ENCODE peak calls at places on chromosome 16, in six cellular contexts. U is GM23338, N is mammary epithelial cell, A is choroid plexus epithelial cell, D is glutamatergic neuron, V is omental fat pad. J is an unnamed sample.

GRCh38 chr16:73240928-73241327 is 193.0 kb upstream of the ZFHX3 start:
- DNase-seq in U (no peak), N (no peak), A (no peak), D (no peak), V (no peak), J (no peak)

GRCh38 chr16:11384184-11384955 is 39.1 kb downstream of the RMI2 start:
- DNase-seq in V (no peak), A (no peak), N (no peak), U (no peak), D (peak), J (no peak)

GRCh38 chr16:70576431-70577255 is 53.0 kb downstream of the SF3B3 start:
- DNase-seq in A (peak), D (no peak), N (peak), U (peak), V (no peak), J (no peak)

GRCh38 chr16:88315543-88316105 is 67.1 kb upstream of the ZNF469 start:
- DNase-seq in A (peak), V (no peak), D (peak), N (no peak), U (no peak), J (peak)

GRCh38 chr16:46900464-46901235 is 16.5 kb downstream of the GPT2 start:
- DNase-seq in N (no peak), A (no peak), V (no peak), U (no peak), D (no peak), J (no peak)

GRCh38 chr16:27649021-27649420 is 99.1 kb downstream of the KATNIP start:
- DNase-seq in A (no peak), U (no peak), V (no peak), D (no peak), N (no peak), J (no peak)

GRCh38 chr16:55475919-55476318 is 3.1 kb upstream of the MMP2 start:
- DNase-seq in V (no peak), D (no peak), A (peak), N (no peak), U (no peak), J (no peak)

GRCh38 chr16:28085376-28086171 is 22.1 kb upstream of the GSG1L start:
- DNase-seq in U (no peak), D (no peak), N (no peak), A (no peak), V (no peak), J (no peak)

GRCh38 chr16:9941245-9941644 is 241.0 kb downstream of the GRIN2A start:
- DNase-seq in U (no peak), N (no peak), D (no peak), V (no peak), A (no peak), J (no peak)

GRCh38 chr16:87948119-87948545 is 3.1 kb upstream of the BANP start:
- DNase-seq in U (no peak), D (no peak), V (no peak), N (no peak), A (no peak), J (no peak)

GRCh38 chr16:11844499-11844898 is 6.8 kb downstream of the RSL1D1 start:
- DNase-seq in U (no peak), D (no peak), V (no peak), N (no peak), A (no peak), J (no peak)

GRCh38 chr16:10870137-10870776 is 6.7 kb upstream of the CIITA start:
- DNase-seq in A (no peak), N (no peak), V (no peak), D (no peak), U (no peak), J (no peak)

GRCh38 chr16:89119161-89119621 is 25.5 kb downstream of the ACSF3 start:
- DNase-seq in N (no peak), U (no peak), D (peak), A (no peak), V (no peak), J (no peak)

GRCh38 chr16:19601083-19601976 is 45.8 kb downstream of the VPS35L start:
- DNase-seq in N (no peak), D (no peak), U (peak), V (no peak), A (peak), J (peak)

GRCh38 chr16:4668313-4668960 is 24.9 kb upstream of the NUDT16L1 start:
- DNase-seq in D (no peak), N (no peak), A (no peak), U (no peak), V (no peak), J (no peak)

GRCh38 chr16:67244387-67245188 is 2.7 kb downstream of the FHOD1 start:
- DNase-seq in D (no peak), V (peak), U (no peak), N (peak), A (peak), J (no peak)

GRCh38 chr16:17380613-17381012 is 90.1 kb downstream of the XYLT1 start:
- DNase-seq in A (no peak), U (no peak), V (no peak), D (no peak), N (no peak), J (no peak)

GRCh38 chr16:4945560-4946502 is 8.9 kb upstream of the PPL start:
- DNase-seq in N (peak), U (no peak), A (no peak), D (no peak), V (no peak), J (no peak)

GRCh38 chr16:84340305-84341040 is 27.9 kb upstream of the ATP2C2 start:
- DNase-seq in N (peak), D (no peak), A (peak), V (no peak), U (no peak), J (no peak)

GRCh38 chr16:49704586-49705155 is 151.2 kb downstream of the ZNF423 start:
- DNase-seq in D (no peak), A (peak), U (peak), N (no peak), V (no peak), J (no peak)

GRCh38 chr16:20910781-20911321 is 10.3 kb downstream of the LYRM1 start:
- DNase-seq in D (no peak), U (no peak), V (no peak), N (peak), A (peak), J (no peak)

GRCh38 chr16:3503513-3503912 is 2.7 kb downstream of the CLUAP1 start:
- DNase-seq in V (no peak), D (no peak), N (peak), U (no peak), A (no peak), J (no peak)

GRCh38 chr16:57613514-57613913 is 14.9 kb upstream of the ADGRG1 start:
- DNase-seq in A (no peak), N (no peak), V (no peak), U (no peak), D (no peak), J (no peak)

GRCh38 chr16:56352351-56353053 is 72.8 kb downstream of the AMFR start:
- DNase-seq in U (no peak), D (peak), V (no peak), A (no peak), N (no peak), J (no peak)

GRCh38 chr16:459761-460160 is 34.3 kb downstream of the RAB11FIP3 start:
- DNase-seq in V (no peak), U (no peak), A (no peak), N (no peak), D (no peak), J (no peak)

GRCh38 chr16:81713796-81714195 is 65.3 kb upstream of the PLCG2 start:
- DNase-seq in V (no peak), N (no peak), A (no peak), U (peak), D (no peak), J (no peak)

GRCh38 chr16:4225075-4225474 is 16.8 kb downstream of the SRL start:
- DNase-seq in V (no peak), U (no peak), N (no peak), A (no peak), D (no peak), J (no peak)

GRCh38 chr16:81163671-81164070 is 67.5 kb upstream of the GCSH start:
- DNase-seq in U (no peak), D (no peak), A (no peak), N (no peak), V (no peak), J (no peak)

GRCh38 chr16:48392407-48392806 is 7.2 kb upstream of the SIAH1 start:
- DNase-seq in N (no peak), D (no peak), V (no peak), A (no peak), U (no peak), J (no peak)

GRCh38 chr16:48531011-48531962 is 78.7 kb downstream of the N4BP1 start:
- DNase-seq in A (peak), N (no peak), D (peak), U (no peak), V (no peak), J (no peak)

GRCh38 chr16:68416057-68417046 is 32.0 kb downstream of the SMPD3 start:
- DNase-seq in V (no peak), N (no peak), U (no peak), D (no peak), A (no peak), J (no peak)

GRCh38 chr16:63066552-63066951 is 1030.3 kb upstream of the CDH8 start:
- DNase-seq in N (no peak), A (no peak), V (no peak), U (no peak), D (no peak), J (no peak)

GRCh38 chr16:30903596-30903995 is 7.2 kb downstream of the CTF1 start:
- DNase-seq in V (no peak), U (no peak), N (no peak), D (no peak), A (peak), J (peak)

GRCh38 chr16:30901201-30902069 is 5.0 kb downstream of the CTF1 start:
- DNase-seq in U (no peak), V (no peak), D (no peak), A (no peak), N (no peak), J (no peak)

GRCh38 chr16:30900588-30900987 is 4.2 kb downstream of the CTF1 start:
- DNase-seq in D (no peak), U (no peak), V (no peak), A (no peak), N (no peak), J (no peak)

GRCh38 chr16:30903002-30903401 is 6.6 kb downstream of the CTF1 start:
- DNase-seq in V (no peak), A (no peak), D (no peak), U (no peak), N (no peak), J (peak)

DNA sequence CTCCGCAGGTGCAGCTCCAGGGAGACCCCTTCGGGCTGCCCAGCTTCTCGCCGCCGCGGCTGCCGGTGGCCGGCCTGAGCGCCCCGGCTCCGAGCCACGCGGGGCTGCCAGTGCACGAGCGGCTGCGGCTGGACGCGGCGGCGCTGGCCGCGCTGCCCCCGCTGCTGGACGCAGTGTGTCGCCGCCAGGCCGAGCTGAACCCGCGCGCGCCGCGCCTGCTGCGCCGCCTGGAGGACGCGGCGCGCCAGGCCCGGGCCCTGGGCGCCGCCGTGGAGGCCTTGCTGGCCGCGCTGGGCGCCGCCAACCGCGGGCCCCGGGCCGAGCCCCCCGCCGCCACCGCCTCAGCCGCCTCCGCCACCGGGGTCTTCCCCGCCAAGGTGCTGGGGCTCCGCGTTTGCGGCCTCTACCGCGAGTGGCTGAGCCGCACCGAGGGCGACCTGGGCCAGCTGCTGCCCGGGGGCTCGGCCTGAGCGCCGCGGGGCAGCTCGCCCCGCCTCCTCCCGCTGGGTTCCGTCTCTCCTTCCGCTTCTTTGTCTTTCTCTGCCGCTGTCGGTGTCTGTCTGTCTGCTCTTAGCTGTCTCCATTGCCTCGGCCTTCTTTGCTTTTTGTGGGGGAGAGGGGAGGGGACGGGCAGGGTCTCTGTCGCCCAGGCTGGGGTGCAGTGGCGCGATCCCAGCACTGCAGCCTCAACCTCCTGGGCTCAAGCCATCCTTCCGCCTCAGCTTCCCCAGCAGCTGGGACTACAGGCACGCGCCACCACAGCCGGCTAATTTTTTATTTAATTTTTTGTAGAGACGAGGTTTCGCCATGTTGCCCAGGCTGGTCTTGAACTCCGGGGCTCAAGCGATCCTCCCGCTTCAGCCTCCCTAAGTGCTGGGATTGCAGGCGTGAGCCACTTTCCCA is 5.9 kb downstream of the CTF1 start:
- DNase-seq in V (no peak), A (peak), D (peak), U (peak), N (peak), J (peak)
- TF ChIP-seq CTCF in V (no peak), A (no peak), D (peak), U (no peak), N (no peak), J (no peak)

DNA sequence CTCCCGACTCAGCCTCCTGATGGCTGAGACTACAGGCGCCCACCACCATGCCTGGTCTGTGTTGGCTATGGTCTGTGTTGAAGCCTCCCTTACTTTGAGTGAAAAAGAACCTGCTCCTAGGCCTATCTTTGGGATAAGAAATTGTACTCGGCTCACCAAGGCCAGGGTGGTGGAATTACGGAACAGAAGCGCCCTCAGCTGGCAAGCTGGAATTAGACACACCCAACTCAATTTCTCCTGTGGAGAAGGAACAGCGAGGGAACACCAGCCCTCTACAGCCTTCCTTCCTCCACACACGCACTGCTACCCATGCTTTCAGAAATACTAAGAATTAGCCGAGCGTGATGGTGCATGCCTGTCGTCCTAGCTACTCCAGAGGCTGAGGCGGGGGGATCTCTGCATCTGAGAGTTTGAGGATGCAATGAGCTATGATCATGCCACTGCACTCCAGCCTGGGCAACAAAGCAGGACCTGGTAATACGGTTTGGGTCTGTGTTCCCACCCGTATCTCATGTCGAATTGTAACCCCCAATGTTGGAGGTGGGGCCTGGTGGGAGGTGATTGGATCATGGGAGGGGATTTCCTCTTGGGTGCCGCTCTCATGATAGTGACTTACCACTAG is 40.1 kb upstream of the RBBP6 start:
- DNase-seq in N (peak), D (peak), U (peak), A (peak), V (no peak), J (peak)
- TF ChIP-seq CTCF in N (peak), D (peak), U (peak), A (peak), V (no peak), J (peak)

GRCh38 chr16:2340564-2341455 is at the start of gene ABCA3:
- DNase-seq in U (peak), N (peak), V (peak), D (peak), A (peak), J (peak)

GRCh38 chr16:2339521-2340484 is 725 bp downstream of the ABCA3 start:
- DNase-seq in V (peak), U (peak), A (no peak), N (peak), D (peak), J (peak)

GRCh38 chr16:2337431-2338296 is 2.9 kb downstream of the ABCA3 start:
- DNase-seq in U (no peak), A (no peak), V (no peak), N (no peak), D (no peak), J (no peak)

GRCh38 chr16:2343211-2343610 is 2.7 kb upstream of the ABCA3 start:
- DNase-seq in U (no peak), D (no peak), N (no peak), V (no peak), A (no peak), J (no peak)

DNA sequence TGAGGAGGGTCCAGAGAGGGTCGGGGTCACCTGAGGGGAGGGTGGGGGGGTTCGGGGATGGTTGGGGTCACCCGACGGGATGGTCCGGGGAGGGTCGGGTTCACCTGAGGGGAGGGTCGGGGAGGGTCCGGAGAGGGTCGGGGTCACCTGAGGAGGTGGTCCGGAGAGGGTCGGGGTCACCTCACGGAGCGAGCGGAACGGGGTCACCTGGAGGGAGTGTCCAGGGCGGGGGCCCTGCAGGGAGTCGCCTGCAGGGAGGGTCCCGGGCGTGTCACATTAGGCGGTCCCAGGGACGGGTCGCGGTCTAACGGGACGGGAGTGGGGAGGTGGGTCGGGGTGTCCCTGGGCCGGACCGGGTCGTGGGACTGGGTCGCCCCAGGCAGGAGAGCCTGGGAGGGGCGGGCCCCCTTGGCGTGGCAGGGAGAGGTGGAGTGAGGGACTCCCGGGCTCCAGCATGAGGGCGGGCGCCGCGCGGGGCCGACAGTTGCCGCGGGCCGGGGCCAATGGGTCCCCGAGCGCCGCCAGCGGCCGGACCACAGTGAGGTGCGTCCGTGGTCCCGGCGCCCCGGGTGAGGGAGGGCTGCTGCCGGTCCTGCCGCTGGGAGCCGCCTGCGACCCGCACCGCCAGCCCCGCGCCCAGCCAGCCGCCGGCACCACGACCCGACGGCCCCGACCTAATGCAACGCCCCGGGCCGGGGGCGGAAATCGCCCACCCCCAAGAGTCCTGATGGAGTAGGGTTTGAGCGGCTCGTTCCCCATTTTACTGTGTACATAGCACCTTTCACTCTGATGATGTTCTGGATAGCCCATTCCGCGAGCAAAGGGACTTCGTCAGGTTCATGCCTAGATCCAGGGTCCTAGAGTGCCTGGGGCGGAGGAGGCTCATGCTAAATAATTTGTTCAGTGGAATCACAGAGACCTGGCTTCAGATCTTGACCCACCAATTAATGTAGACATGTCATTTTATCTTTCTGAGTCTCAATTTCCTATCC is 1.2 kb upstream of the ABCA3 start:
- DNase-seq in U (peak), D (no peak), A (no peak), V (no peak), N (no peak), J (no peak)
- TF ChIP-seq CTCF in U (no peak), D (no peak), A (no peak), V (no peak), N (no peak), J (no peak)

GRCh38 chr16:78988361-78988992 is 612.1 kb downstream of the MAF start:
- DNase-seq in A (no peak), D (no peak), N (no peak), U (peak), V (no peak), J (peak)
- TF ChIP-seq CTCF in A (no peak), D (no peak), N (no peak), U (peak), V (no peak), J (peak)

GRCh38 chr16:75836377-75837010 is 110.2 kb upstream of the CPHXL start:
- DNase-seq in N (no peak), A (no peak), V (no peak), U (peak), D (no peak), J (no peak)
- TF ChIP-seq CTCF in N (no peak), A (no peak), V (no peak), U (no peak), D (no peak), J (no peak)

GRCh38 chr16:76125871-76126270 is 151.3 kb upstream of the CNTNAP4 start:
- DNase-seq in D (no peak), N (peak), A (no peak), V (no peak), U (no peak), J (no peak)
- TF ChIP-seq CTCF in D (no peak), N (no peak), A (no peak), V (no peak), U (no peak), J (no peak)